ENCODE peak calls at places on chromosomes 1 and 21, in four cellular contexts. One of them, this sample, is unnamed.

GRCh38 chr1:5718716-5719632 is 273.3 kb downstream of the NPHP4 start:
- DNase-seq in HCT116: no peak
- DNase-seq in HL-60: no peak
- DNase-seq in HepG2: no peak
- DNase-seq in this sample: no peak

GRCh38 chr1:229579101-229579651 is 20.7 kb upstream of the ABCB10 start:
- DNase-seq in HCT116: no peak
- DNase-seq in HL-60: peak; percentile 60
- DNase-seq in HepG2: peak; percentile 45
- DNase-seq in this sample: no peak

GRCh38 chr1:27233677-27234053 is 767 bp upstream of the WDTC1 start:
- DNase-seq in HCT116: no peak
- DNase-seq in HL-60: peak; percentile 2
- DNase-seq in HepG2: no peak
- DNase-seq in this sample: no peak

GRCh38 chr21:15908187-15908586 is 178.4 kb downstream of the USP25 start:
- DNase-seq in HCT116: no peak
- DNase-seq in HL-60: no peak
- DNase-seq in HepG2: no peak
- DNase-seq in this sample: no peak

GRCh38 chr1:59432531-59433439 is 135.9 kb downstream of the FGGY start:
- DNase-seq in HCT116: no peak
- DNase-seq in HL-60: no peak
- DNase-seq in HepG2: peak; percentile 75
- DNase-seq in this sample: no peak

GRCh38 chr21:41975391-41976272 is 21.8 kb upstream of the C2CD2 start:
- DNase-seq in HCT116: no peak
- DNase-seq in HL-60: no peak
- DNase-seq in HepG2: no peak
- DNase-seq in this sample: no peak

GRCh38 chr1:7331926-7332535 is 439.1 kb upstream of the VAMP3 start:
- DNase-seq in HCT116: no peak
- DNase-seq in HL-60: no peak
- DNase-seq in HepG2: no peak
- DNase-seq in this sample: no peak

GRCh38 chr1:213268221-213268620 is 217.2 kb downstream of the RPS6KC1 start:
- DNase-seq in HCT116: no peak
- DNase-seq in HL-60: no peak
- DNase-seq in HepG2: no peak
- DNase-seq in this sample: no peak

GRCh38 chr1:20681999-20682398 is 20.8 kb upstream of the DDOST start:
- DNase-seq in HCT116: no peak
- DNase-seq in HL-60: no peak
- DNase-seq in HepG2: no peak
- DNase-seq in this sample: no peak

GRCh38 chr1:65470766-65471165 is 50.3 kb downstream of the LEPR start:
- DNase-seq in HCT116: no peak
- DNase-seq in HL-60: no peak
- DNase-seq in HepG2: no peak
- DNase-seq in this sample: no peak

GRCh38 chr1:26786437-26787380 is 1.0 kb upstream of the PIGV start:
- DNase-seq in HCT116: no peak
- DNase-seq in HL-60: peak; percentile 91
- DNase-seq in HepG2: peak; percentile 71
- DNase-seq in this sample: no peak

GRCh38 chr1:7808253-7808844 is 24.3 kb downstream of the PER3 start:
- DNase-seq in HCT116: peak; percentile 37
- DNase-seq in HL-60: peak; percentile 4
- DNase-seq in HepG2: peak; percentile 30
- DNase-seq in this sample: no peak

GRCh38 chr1:207867136-207868081 is 43.5 kb downstream of the CD34 start:
- DNase-seq in HCT116: no peak
- DNase-seq in HL-60: no peak
- DNase-seq in HepG2: no peak
- DNase-seq in this sample: no peak

GRCh38 chr1:205656236-205656635 is 24.1 kb downstream of the SLC45A3 start:
- DNase-seq in HCT116: no peak
- DNase-seq in HL-60: no peak
- DNase-seq in HepG2: no peak
- DNase-seq in this sample: no peak

GRCh38 chr1:202501281-202501680 is 152.8 kb downstream of the PPP1R12B start:
- DNase-seq in HCT116: peak; percentile 12
- DNase-seq in HL-60: no peak
- DNase-seq in HepG2: peak; percentile 31
- DNase-seq in this sample: peak; percentile 3

GRCh38 chr1:220067246-220068204 is 21.2 kb upstream of the EPRS1 start:
- DNase-seq in HCT116: no peak
- DNase-seq in HL-60: no peak
- DNase-seq in HepG2: no peak
- DNase-seq in this sample: no peak

GRCh38 chr1:173270243-173270642 is 63.1 kb upstream of the TNFSF4 start:
- DNase-seq in HCT116: no peak
- DNase-seq in HL-60: no peak
- DNase-seq in HepG2: no peak
- DNase-seq in this sample: no peak

GRCh38 chr1:40785446-40785845 is 1.9 kb downstream of the KCNQ4 start:
- DNase-seq in HCT116: no peak
- DNase-seq in HL-60: no peak
- DNase-seq in HepG2: no peak
- DNase-seq in this sample: no peak

GRCh38 chr1:198157241-198157846 is 546 bp downstream of the NEK7 start:
- DNase-seq in HCT116: peak; percentile 87
- DNase-seq in HL-60: peak; percentile 88
- DNase-seq in HepG2: peak; percentile 88
- DNase-seq in this sample: peak; percentile 89

GRCh38 chr1:6982443-6982842 is 197.2 kb downstream of the CAMTA1 start:
- DNase-seq in HCT116: no peak
- DNase-seq in HL-60: no peak
- DNase-seq in HepG2: no peak
- DNase-seq in this sample: no peak

GRCh38 chr21:30628109-30628508 is 6.9 kb upstream of the KRTAP20-2 start:
- DNase-seq in HCT116: no peak
- DNase-seq in HL-60: no peak
- DNase-seq in HepG2: no peak
- DNase-seq in this sample: no peak

GRCh38 chr1:11495579-11495978 is 16.6 kb downstream of the DISP3 start:
- DNase-seq in HCT116: no peak
- DNase-seq in HL-60: no peak
- DNase-seq in HepG2: no peak
- DNase-seq in this sample: no peak

GRCh38 chr1:52574594-52574993 is 21.7 kb upstream of the TUT4 start:
- DNase-seq in HCT116: peak; percentile 76
- DNase-seq in HL-60: no peak
- DNase-seq in HepG2: no peak
- DNase-seq in this sample: peak; percentile 36

GRCh38 chr1:214440219-214440965 is 111.0 kb downstream of the PTPN14 start:
- DNase-seq in HCT116: no peak
- DNase-seq in HL-60: no peak
- DNase-seq in HepG2: no peak
- DNase-seq in this sample: no peak

DNA sequence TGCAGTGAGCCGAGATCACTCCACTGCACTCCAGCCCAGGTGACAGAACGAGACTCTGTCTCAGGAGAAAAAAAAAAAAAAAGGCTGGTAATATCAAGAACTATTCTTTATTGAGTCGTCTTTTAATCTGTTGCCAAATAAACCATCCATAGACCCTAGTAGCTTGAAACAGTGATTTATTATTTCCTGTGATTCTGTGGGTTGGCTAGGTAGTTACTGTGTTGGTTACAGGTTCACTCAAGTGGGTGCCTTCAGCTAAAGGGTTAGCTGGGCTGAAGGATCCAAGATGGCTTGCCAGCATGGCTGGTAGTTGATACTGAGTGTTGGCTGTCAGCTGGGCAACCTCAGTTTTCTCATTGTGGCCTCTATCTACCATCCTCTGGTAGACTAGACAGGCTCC is 9.2 kb downstream of the TLCD4 start:
- DNase-seq in HCT116: no peak
- DNase-seq in HL-60: no peak
- DNase-seq in HepG2: no peak
- DNase-seq in this sample: no peak
- TF ChIP-seq REST in HCT116: no peak
- TF ChIP-seq REST in HL-60: no peak
- TF ChIP-seq REST in HepG2: no peak
- TF ChIP-seq REST in this sample: no peak

GRCh38 chr1:99738858-99739465 is 27.5 kb downstream of the FRRS1 start:
- DNase-seq in HCT116: no peak
- DNase-seq in HL-60: no peak
- DNase-seq in HepG2: peak; percentile 90
- DNase-seq in this sample: peak; percentile 2
- TF ChIP-seq REST in HCT116: no peak
- TF ChIP-seq REST in HL-60: no peak
- TF ChIP-seq REST in HepG2: no peak
- TF ChIP-seq REST in this sample: no peak

GRCh38 chr1:51235611-51236547 is at the start of gene RNF11:
- DNase-seq in HCT116: peak; percentile 64
- DNase-seq in HL-60: peak; percentile 86
- DNase-seq in HepG2: peak; percentile 68
- DNase-seq in this sample: peak; percentile 69
- TF ChIP-seq REST in HCT116: no peak
- TF ChIP-seq REST in HL-60: no peak
- TF ChIP-seq REST in HepG2: no peak
- TF ChIP-seq REST in this sample: no peak

DNA sequence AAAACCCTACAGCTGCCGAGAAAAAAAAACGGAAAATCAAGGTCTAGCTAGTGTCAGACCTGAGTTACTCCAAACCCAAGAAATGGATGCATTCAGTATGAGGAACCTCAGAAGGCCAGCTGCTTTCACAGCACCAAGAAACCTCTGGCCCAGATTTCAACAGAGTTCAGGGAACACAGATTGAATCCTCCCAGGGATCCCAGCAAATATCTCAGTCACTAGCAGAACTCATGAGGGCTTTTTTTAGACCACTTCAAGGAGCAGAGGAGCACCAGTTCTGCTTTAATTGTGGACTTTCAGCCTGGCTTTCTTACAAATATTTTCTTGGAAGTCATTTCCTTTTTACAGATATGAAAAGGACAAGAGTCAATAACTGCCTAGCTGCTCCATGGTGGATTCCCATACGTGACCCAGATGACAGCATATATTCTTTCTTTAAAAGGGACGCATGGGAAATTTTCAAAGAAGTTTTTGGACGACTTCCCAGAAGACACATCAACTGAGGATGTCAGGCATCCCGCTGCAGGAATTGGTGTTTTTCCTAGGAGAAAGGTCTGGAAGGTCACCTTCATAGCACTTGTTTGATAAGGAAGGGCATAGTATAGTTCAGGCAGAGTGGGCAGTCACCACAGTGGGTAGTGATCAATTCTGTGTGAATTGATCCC is 6.4 kb upstream of the LRRC8B start:
- DNase-seq in HCT116: no peak
- DNase-seq in HL-60: no peak
- DNase-seq in HepG2: no peak
- DNase-seq in this sample: no peak
- TF ChIP-seq REST in HCT116: no peak
- TF ChIP-seq REST in HL-60: no peak
- TF ChIP-seq REST in HepG2: no peak
- TF ChIP-seq REST in this sample: no peak

GRCh38 chr1:33093004-33093403 is 12.1 kb downstream of the AZIN2 start:
- DNase-seq in HCT116: no peak
- DNase-seq in HL-60: no peak
- DNase-seq in HepG2: no peak
- DNase-seq in this sample: no peak

GRCh38 chr1:33097137-33097611 is 16.2 kb downstream of the AZIN2 start:
- DNase-seq in HCT116: no peak
- DNase-seq in HL-60: no peak
- DNase-seq in HepG2: no peak
- DNase-seq in this sample: no peak

GRCh38 chr1:33094486-33094885 is 13.5 kb downstream of the AZIN2 start:
- DNase-seq in HCT116: no peak
- DNase-seq in HL-60: no peak
- DNase-seq in HepG2: no peak
- DNase-seq in this sample: no peak

GRCh38 chr1:33096358-33097005 is 15.5 kb downstream of the AZIN2 start:
- DNase-seq in HCT116: no peak
- DNase-seq in HL-60: no peak
- DNase-seq in HepG2: no peak
- DNase-seq in this sample: no peak

GRCh38 chr1:33094971-33095604 is 14.1 kb downstream of the AZIN2 start:
- DNase-seq in HCT116: peak; percentile 60
- DNase-seq in HL-60: no peak
- DNase-seq in HepG2: peak; percentile 37
- DNase-seq in this sample: peak; percentile 48
- TF ChIP-seq REST in HCT116: no peak
- TF ChIP-seq REST in HL-60: no peak
- TF ChIP-seq REST in HepG2: no peak
- TF ChIP-seq REST in this sample: no peak

DNA sequence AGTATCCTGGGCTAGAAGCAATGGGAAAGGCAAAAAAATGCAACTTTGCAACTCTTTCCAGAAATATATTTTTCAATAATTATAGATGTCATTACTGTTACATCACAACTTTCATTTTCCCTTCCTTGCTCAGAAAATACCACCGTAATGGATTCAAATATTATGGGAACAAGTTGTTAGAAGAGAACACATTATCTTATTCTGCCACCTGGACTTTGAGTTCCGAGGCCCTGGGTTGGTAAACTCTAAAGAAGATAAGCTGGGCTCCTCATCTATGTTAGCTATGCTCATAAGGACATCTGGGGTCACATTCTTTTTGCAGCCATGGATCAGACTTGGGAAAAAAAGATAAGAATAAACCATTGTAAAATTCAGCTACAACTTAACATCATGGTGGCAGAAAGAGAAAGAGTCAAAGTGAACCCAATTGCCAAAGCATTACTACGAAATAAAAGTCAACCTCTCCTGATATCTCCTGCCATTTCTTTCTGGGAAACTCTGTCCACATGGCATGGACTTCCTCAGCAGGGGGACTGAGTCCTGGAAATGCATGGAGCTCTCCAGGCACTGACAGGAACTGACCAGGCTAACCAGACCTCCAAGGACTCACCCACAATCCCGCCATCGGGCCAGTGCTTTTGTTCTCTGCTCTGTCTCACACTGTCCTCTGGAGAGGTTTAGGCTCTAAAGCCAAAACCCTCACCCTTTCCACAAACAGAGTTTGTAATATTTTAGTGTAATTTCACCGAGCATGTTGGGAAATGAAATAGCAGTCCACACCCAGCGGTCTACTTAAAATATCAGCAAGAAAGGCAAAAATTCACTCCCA is 499.1 kb upstream of the RUNX1 start:
- DNase-seq in HCT116: no peak
- DNase-seq in HL-60: no peak
- DNase-seq in HepG2: no peak
- DNase-seq in this sample: no peak
- TF ChIP-seq REST in HCT116: no peak
- TF ChIP-seq REST in HL-60: no peak
- TF ChIP-seq REST in HepG2: no peak
- TF ChIP-seq REST in this sample: no peak